ENCODE peak calls at places on chromosome 9, in four cellular contexts. I is GM10248, N is A549, W is omental fat pad. S is an unnamed sample.

GRCh38 chr9:92151691-92152393 is 36.6 kb upstream of the SPTLC1 start:
- DNase-seq in N (no peak), I (no peak), W (no peak), S (no peak)

GRCh38 chr9:21708846-21709245 is 93.6 kb upstream of the MTAP start:
- DNase-seq in I (no peak), W (no peak), N (no peak), S (no peak)

GRCh38 chr9:7783635-7784063 is 15.9 kb downstream of the DMAC1 start:
- DNase-seq in I (no peak), N (no peak), W (no peak), S (no peak)

GRCh38 chr9:121581775-121582600 is 69.4 kb upstream of the DAB2IP start:
- DNase-seq in N (no peak), I (no peak), W (no peak), S (no peak)

GRCh38 chr9:95130484-95130883 is 187.0 kb downstream of the FANCC start:
- DNase-seq in W (no peak), N (no peak), I (no peak), S (no peak)

GRCh38 chr9:131577005-131578000 is 32.0 kb downstream of the PRRT1B start:
- DNase-seq in N (no peak), W (no peak), I (no peak), S (no peak)

GRCh38 chr9:127734747-127735529 is at the start of gene TOR2A:
- DNase-seq in I (peak; percentile 99), N (peak; percentile 97), W (peak; percentile 91), S (peak; percentile 99)

GRCh38 chr9:129386812-129387177 is 208.7 kb upstream of the IER5L start:
- DNase-seq in W (no peak), N (no peak), I (no peak), S (no peak)

GRCh38 chr9:137449931-137450537 is 8.9 kb upstream of the ENTPD8 start:
- DNase-seq in I (no peak), W (no peak), N (no peak), S (no peak)

GRCh38 chr9:70865471-70865870 is 255.9 kb downstream of the TRPM3 start:
- DNase-seq in W (no peak), N (peak; percentile 10), I (no peak), S (no peak)

GRCh38 chr9:70868661-70869652 is 252.5 kb downstream of the TRPM3 start:
- DNase-seq in I (no peak), W (no peak), N (no peak), S (no peak)

GRCh38 chr9:70873506-70873905 is 247.9 kb downstream of the TRPM3 start:
- DNase-seq in I (no peak), W (no peak), N (no peak), S (no peak)

GRCh38 chr9:70868044-70868443 is 253.4 kb downstream of the TRPM3 start:
- DNase-seq in I (no peak), N (no peak), W (no peak), S (no peak)
- TF ChIP-seq CTCF in I (no peak), N (no peak), W (no peak), S (no peak)

GRCh38 chr9:113999256-114000062 is 78.6 kb downstream of the AMBP start:
- DNase-seq in W (no peak), I (no peak), N (no peak), S (no peak)

GRCh38 chr9:114000063-114000454 is 78.0 kb downstream of the AMBP start:
- DNase-seq in I (no peak), N (no peak), W (no peak), S (no peak)

GRCh38 chr9:113998114-113998513 is 80.0 kb downstream of the AMBP start:
- DNase-seq in N (no peak), W (no peak), I (no peak), S (no peak)

GRCh38 chr9:113997610-113998009 is 80.5 kb downstream of the AMBP start:
- DNase-seq in W (no peak), I (no peak), N (no peak), S (no peak)

DNA sequence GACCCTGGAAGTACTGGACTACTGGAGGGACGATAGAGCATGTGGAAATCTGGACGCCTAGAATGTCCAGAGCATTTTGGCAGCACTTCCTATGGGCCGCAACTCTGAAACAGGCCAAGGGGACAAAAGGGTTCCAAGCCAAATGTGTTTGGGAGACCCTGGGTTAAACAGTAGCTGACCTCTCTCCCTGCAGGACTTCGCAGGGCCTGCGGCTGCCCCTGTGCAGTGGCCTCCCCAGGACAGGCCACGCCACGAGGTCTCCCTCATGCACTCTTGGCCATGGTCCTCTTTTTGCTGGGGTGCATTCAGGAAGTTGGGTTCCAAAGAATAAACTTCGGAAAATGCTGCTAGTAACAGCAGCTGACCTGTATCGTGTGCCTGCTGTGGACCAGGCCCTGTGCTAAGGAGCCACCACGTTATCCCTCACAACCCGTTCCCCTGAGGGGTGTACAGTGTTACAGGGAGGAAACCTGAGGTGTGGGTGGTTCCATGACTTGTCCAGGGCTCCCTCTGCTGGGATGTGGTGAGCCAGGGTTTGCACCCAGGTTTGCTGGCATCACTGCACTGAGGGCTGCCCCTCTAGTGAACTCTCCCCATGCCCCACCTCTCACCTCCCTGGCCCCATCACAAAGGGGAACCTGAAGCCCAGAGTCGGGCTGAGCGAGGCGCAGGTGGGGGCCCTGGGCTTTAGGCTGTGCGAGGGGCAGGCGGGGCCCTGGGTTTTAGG is 79.4 kb downstream of the AMBP start:
- DNase-seq in I (no peak), N (peak; percentile 10), W (no peak), S (no peak)
- TF ChIP-seq CTCF in I (no peak), N (peak; percentile 28), W (no peak), S (no peak)

DNA sequence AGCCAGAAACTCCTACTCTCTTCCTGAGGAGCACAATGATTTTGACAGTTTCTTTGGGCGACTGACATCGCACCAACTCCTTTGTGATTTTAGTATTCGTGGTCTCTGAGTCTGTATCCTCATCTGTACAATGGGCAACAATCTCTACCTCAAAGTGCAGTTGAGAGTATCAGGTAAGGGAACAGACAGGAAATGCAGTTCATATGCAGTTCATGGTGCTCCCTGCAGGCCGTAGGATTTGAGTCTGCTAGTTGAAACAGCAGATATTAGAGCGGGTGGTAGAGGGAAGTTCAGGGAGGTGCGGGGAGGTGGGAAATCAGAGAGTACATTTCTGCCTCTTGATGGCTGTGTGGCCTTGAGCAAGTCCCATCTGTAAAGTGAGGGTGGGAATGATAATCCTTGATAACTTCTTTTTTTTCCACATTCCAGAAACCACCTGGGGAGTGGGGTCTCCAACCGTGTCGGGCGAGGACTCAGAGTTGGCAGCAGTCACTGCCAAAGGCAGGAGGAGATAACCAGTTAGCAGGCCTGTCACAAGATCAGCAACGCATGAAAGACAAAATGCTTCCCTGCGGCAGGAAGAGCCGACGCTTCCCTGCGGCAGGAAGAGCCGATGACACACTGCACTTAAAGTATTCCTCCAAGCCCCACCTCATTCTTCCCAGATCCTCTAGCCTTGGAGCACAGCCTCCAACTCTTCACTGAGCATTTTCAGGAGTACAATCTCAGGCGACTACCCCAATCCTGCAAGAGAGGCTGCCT is 6.0 kb upstream of the NEK6 start:
- DNase-seq in N (peak; percentile 63), I (no peak), W (no peak), S (no peak)
- TF ChIP-seq CTCF in N (no peak), I (no peak), W (no peak), S (no peak)

GRCh38 chr9:12921621-12922020 is 146.8 kb downstream of the LURAP1L start:
- DNase-seq in N (no peak), W (no peak), I (no peak), S (no peak)

GRCh38 chr9:12923472-12924009 is 148.7 kb downstream of the LURAP1L start:
- DNase-seq in W (no peak), I (no peak), N (no peak), S (no peak)

GRCh38 chr9:12922209-12922914 is 147.5 kb downstream of the LURAP1L start:
- DNase-seq in N (no peak), I (no peak), W (no peak), S (no peak)
- TF ChIP-seq CTCF in N (no peak), I (no peak), W (no peak), S (no peak)

GRCh38 chr9:124685217-124685616 is 85.9 kb downstream of the NR6A1 start:
- DNase-seq in W (no peak), N (no peak), I (no peak), S (no peak)

GRCh38 chr9:124688238-124688904 is 82.7 kb downstream of the NR6A1 start:
- DNase-seq in N (no peak), I (no peak), W (no peak), S (no peak)

GRCh38 chr9:124684140-124684539 is 87.0 kb downstream of the NR6A1 start:
- DNase-seq in I (no peak), W (no peak), N (no peak), S (no peak)

GRCh38 chr9:124683043-124683442 is 88.1 kb downstream of the NR6A1 start:
- DNase-seq in N (no peak), W (no peak), I (no peak), S (no peak)

GRCh38 chr9:124686918-124687317 is 84.2 kb downstream of the NR6A1 start:
- DNase-seq in W (no peak), N (no peak), I (no peak), S (no peak)
- TF ChIP-seq CTCF in W (no peak), N (no peak), I (no peak), S (no peak)

GRCh38 chr9:33858346-33858869 is 41.4 kb downstream of the UBE2R2 start:
- DNase-seq in I (no peak), W (no peak), N (peak; percentile 11), S (no peak)

GRCh38 chr9:33861917-33862453 is 45.0 kb downstream of the UBE2R2 start:
- DNase-seq in N (no peak), I (no peak), W (no peak), S (no peak)

GRCh38 chr9:33856247-33856646 is 39.3 kb downstream of the UBE2R2 start:
- DNase-seq in I (no peak), W (no peak), N (no peak), S (no peak)

DNA sequence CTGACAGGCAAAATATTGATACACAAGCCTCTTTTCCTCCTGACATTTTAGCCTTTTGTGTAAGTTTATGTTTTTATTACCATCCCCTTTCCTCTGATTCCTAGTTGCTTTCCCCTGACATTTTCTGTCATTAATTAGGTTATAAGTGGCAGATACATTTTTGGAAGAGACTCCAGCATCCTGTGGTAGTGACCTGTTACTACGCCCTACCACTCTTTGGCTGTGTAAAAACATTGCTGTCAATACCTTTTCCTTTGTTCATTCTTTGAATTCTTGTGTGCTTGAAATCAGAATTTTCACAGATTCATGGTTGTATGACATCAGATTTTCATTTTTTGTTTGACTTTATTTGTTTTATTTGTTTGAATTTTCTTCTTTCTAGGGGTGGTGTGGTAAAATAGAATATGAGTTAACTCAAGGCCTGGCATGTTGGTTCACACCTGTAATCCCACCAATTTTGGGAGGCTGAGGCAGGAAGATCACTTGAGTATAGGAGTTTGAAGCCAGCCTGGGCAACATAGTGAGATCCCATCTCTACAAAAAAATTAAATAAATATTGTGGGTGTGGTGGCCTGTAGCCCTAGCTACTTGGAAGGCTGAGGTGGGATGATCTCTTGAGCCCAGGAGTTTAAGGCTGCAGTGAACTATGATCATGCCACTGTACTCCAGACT is 43.4 kb downstream of the UBE2R2 start:
- DNase-seq in N (no peak), I (no peak), W (no peak), S (no peak)
- TF ChIP-seq CTCF in N (no peak), I (no peak), W (no peak), S (no peak)